ENCODE peak calls at places on chromosomes 13 and 19, in four cellular contexts. Y is GM12878, F is HCT116, W is H1. X is an unnamed sample. For H3K4me1, the result is how much of the 10 kb centered on the place peaks cover.

GRCh38 chr19:12833747-12834417 is 497 bp downstream of the RTBDN start:
- DNase-seq in Y (no peak), F (no peak), W (no peak), X (no peak)

GRCh38 chr19:3658004-3658822 is 31.6 kb upstream of the CACTIN start:
- DNase-seq in Y (no peak), F (no peak), W (no peak), X (no peak)

GRCh38 chr13:99991013-99991805 is 9.6 kb downstream of the ZIC2 start:
- DNase-seq in Y (no peak), F (no peak), W (no peak), X (no peak)

GRCh38 chr13:54433511-54434206 is 1405.0 kb downstream of the OLFM4 start:
- DNase-seq in Y (no peak), F (no peak), W (no peak), X (no peak)

GRCh38 chr13:59534806-59535205 is 628.9 kb downstream of the DIAPH3 start:
- DNase-seq in Y (no peak), F (no peak), W (no peak), X (no peak)

GRCh38 chr13:110251227-110251791 is 55.6 kb downstream of the COL4A1 start:
- DNase-seq in Y (no peak), F (no peak), W (no peak), X (no peak)

GRCh38 chr19:4009990-4010807 is 2.7 kb downstream of the PIAS4 start:
- DNase-seq in Y (no peak), F (no peak), W (no peak), X (no peak)

GRCh38 chr13:113855012-113855921 is 8.6 kb downstream of the GAS6 start:
- DNase-seq in Y (no peak), F (no peak), W (no peak), X (no peak)

GRCh38 chr19:14061081-14061749 is 661 bp downstream of the PALM3 start:
- DNase-seq in Y (no peak), F (no peak), W (no peak), X (no peak)

GRCh38 chr19:11813801-11814706 is at the start of gene ZNF440:
- DNase-seq in Y (peak), F (peak), W (peak), X (peak)

GRCh38 chr19:56751078-56751489 is 79.5 kb upstream of the ZNF835 start:
- DNase-seq in Y (no peak), F (no peak), W (no peak), X (peak)

GRCh38 chr19:39237200-39238184 is 7.3 kb downstream of the IFNL3 start:
- DNase-seq in Y (peak), F (peak), W (no peak), X (no peak)

GRCh38 chr19:10290439-10290875 is 705 bp downstream of the ICAM5 start:
- DNase-seq in Y (no peak), F (no peak), W (no peak), X (no peak)

GRCh38 chr13:100273576-100273975 is 184.7 kb downstream of the PCCA start:
- DNase-seq in Y (no peak), F (no peak), W (no peak), X (no peak)

GRCh38 chr19:3575260-3575741 is 2.6 kb downstream of the HMG20B start:
- DNase-seq in Y (no peak), F (no peak), W (no peak), X (no peak)

GRCh38 chr13:28137556-28137955 is 789 bp upstream of the PAN3 start:
- DNase-seq in Y (no peak), F (no peak), W (no peak), X (no peak)

GRCh38 chr19:33391631-33392249 is 18.2 kb downstream of the CEBPG start:
- DNase-seq in Y (no peak), F (no peak), W (no peak), X (no peak)

GRCh38 chr19:13164370-13165090 is 14.3 kb downstream of the IER2 start:
- DNase-seq in Y (no peak), F (no peak), W (peak), X (peak)

GRCh38 chr13:39858794-39859193 is 203.3 kb downstream of the COG6 start:
- DNase-seq in Y (no peak), F (no peak), W (no peak), X (no peak)

GRCh38 chr19:51503428-51503827 is 1.8 kb upstream of the SIGLEC12 start:
- DNase-seq in Y (no peak), F (no peak), W (no peak), X (no peak)

GRCh38 chr19:39927524-39928356 is 6.7 kb downstream of the FCGBP start:
- DNase-seq in Y (no peak), F (no peak), W (no peak), X (no peak)

GRCh38 chr13:26517931-26518330 is 39.6 kb upstream of the WASF3 start:
- DNase-seq in Y (no peak), F (no peak), W (no peak), X (no peak)

GRCh38 chr13:114099191-114099590 is 33.2 kb downstream of the RASA3 start:
- DNase-seq in Y (no peak), F (peak), W (no peak), X (no peak)

GRCh38 chr19:54190942-54191670 is at the start of gene TSEN34:
- DNase-seq in Y (no peak), F (peak), W (no peak), X (no peak)

GRCh38 chr13:92719868-92720267 is 506.7 kb upstream of the GPC6 start:
- DNase-seq in Y (no peak), F (no peak), W (peak), X (peak)

GRCh38 chr13:22740264-22740663 is 440.5 kb upstream of the SGCG start:
- DNase-seq in Y (no peak), F (no peak), W (no peak), X (peak)

GRCh38 chr13:22735381-22735995 is 445.3 kb upstream of the SGCG start:
- DNase-seq in Y (no peak), F (no peak), W (no peak), X (no peak)

GRCh38 chr13:22736768-22737092 is 444.0 kb upstream of the SGCG start:
- DNase-seq in Y (no peak), F (no peak), W (no peak), X (no peak)

GRCh38 chr13:22738357-22738756 is 442.4 kb upstream of the SGCG start:
- DNase-seq in Y (no peak), F (no peak), W (no peak), X (no peak)

DNA sequence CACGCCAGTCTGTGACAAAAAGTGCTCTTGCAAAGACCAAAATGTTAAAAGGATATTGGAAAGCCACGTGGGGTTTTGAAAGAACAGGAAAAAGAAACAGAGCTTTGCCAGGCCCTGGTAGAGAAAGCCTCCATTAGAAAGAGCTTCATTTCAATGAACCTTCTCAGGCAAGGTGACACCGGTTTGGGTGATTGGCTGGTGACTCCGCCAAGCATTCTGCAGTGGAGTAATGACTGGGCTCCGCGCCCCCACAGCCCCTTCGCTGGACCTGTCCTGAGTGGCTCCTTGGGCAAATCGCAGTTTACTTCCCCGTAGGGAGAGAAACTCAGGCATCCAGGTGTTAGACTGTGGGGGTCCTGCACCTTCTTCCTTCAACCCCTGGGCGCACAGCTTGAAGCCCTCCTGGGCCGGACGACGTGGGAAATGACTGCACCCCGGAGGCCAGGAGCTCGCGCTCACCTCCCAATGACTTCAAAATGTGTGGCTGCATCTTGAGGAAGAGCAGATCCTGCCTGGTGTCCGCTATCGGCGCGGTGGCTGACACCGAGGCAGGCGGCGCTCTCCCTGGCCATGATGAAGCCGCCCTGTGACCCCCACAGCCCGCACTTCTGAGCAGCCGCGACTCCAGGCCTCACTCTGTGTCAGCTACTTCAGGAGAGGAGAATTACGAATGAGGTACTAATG is 444.6 kb upstream of the SGCG start:
- DNase-seq in Y (no peak), F (no peak), W (no peak), X (no peak)
- TF ChIP-seq YY1 in Y (no peak), F (no peak), W (no peak), X (no peak)

GRCh38 chr13:94950303-94950702 is 238.0 kb upstream of the SOX21 start:
- DNase-seq in Y (no peak), F (no peak), W (no peak), X (peak)
- TF ChIP-seq ZNF274 in Y (no peak), F (no peak), W (no peak), X (no peak)

DNA sequence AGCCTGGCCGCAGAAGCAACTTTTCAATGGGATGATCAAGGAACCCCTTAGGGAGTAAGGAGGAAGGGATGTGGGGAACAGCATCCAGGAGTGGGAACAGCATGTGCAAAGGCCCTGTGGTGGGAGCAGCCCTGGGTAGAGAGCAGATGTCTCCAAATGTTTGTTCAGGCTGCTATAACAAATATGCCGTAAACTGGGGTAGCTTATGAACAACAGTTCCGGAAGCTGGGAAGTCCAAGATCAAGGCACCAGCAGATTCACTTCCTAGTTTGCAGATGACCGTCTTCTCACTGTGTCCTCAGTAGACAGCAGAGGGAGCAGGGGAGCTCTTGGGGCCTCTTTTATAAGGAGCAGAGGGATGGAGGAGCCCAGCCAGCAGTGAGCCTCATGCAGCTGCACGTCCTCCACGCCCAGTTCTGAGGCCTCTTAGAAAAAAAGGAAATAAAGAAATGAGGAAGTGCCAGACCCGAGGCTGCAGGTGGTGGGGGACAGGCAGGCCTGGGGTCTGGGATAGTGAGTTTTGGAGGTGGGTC is 4.2 kb upstream of the LRRC25 start:
- DNase-seq in Y (no peak), F (no peak), W (no peak), X (peak)
- H3K4me1 ChIP-seq in Y (under half), F (under half), W (under half), X (under half)

GRCh38 chr13:32253911-32254399 is 61.2 kb downstream of the ZAR1L start:
- DNase-seq in Y (no peak), F (no peak), W (no peak), X (no peak)
- TF ChIP-seq YY1 in Y (no peak), F (no peak), W (no peak), X (no peak)

X was measured in NT2/D1.